ENCODE peak calls at places on chromosomes 4 and X, in ten cellular contexts. J, L, M, U, H, A, S, N, Z and G are unnamed samples.
A peak's percentile ranks its signal among the peaks of the same experiment; 100 is the strongest.

GRCh38 chr4:2696423-2696822 is 59.7 kb downstream of the TNIP2 start:
- DNase-seq in J (no peak), L (no peak), M (no peak), U (no peak), H (no peak), A (no peak), S (no peak), N (no peak), Z (peak; percentile 95), G (no peak)

GRCh38 chr4:93451954-93452353 is 376.6 kb upstream of the ATOH1 start:
- DNase-seq in J (no peak), L (no peak), M (no peak), U (no peak), H (no peak), A (no peak), S (no peak), N (no peak), Z (no peak), G (no peak)

GRCh38 chr4:30094866-30095265 is 625.3 kb upstream of the PCDH7 start:
- DNase-seq in J (no peak), L (no peak), M (no peak), U (no peak), H (no peak), A (no peak), S (no peak), N (no peak), Z (no peak), G (no peak)

GRCh38 chrX:39336709-39337294 is 535.5 kb downstream of the MID1IP1 start:
- DNase-seq in J (no peak), L (no peak), M (peak; percentile 37), U (no peak), H (no peak), A (no peak), S (no peak), N (no peak), Z (peak; percentile 17), G (no peak)

GRCh38 chr4:96649536-96649935 is 809.6 kb downstream of the PDHA2 start:
- DNase-seq in J (no peak), L (no peak), M (peak; percentile 65), U (no peak), H (no peak), A (no peak), S (no peak), N (no peak), Z (no peak), G (no peak)

GRCh38 chr4:65336465-65336864 is 333.8 kb downstream of the EPHA5 start:
- DNase-seq in J (no peak), L (no peak), M (no peak), U (no peak), H (no peak), A (no peak), S (no peak), N (no peak), Z (no peak), G (no peak)

GRCh38 chr4:85909851-85910250 is 434.9 kb downstream of the ARHGAP24 start:
- DNase-seq in J (no peak), L (no peak), M (no peak), U (no peak), H (no peak), A (no peak), S (no peak), N (no peak), Z (no peak), G (no peak)

GRCh38 chrX:39688576-39689373 is 409.0 kb downstream of the BCOR start:
- DNase-seq in J (peak; percentile 75), L (no peak), M (peak; percentile 23), U (peak; percentile 32), H (no peak), A (peak; percentile 79), S (no peak), N (peak; percentile 58), Z (no peak), G (peak; percentile 71)